ENCODE peak calls at places on chromosomes 7 and 10, in nine cellular contexts. S is gastrocnemius medialis, Y is tibial artery, N is coronary artery, I is thoracic aorta, W is breast epithelium, O is A549, F is dorsolateral prefrontal cortex, Q is H9. M is an unnamed sample.

GRCh38 chr7:7969306-7970112 is 913 bp downstream of the GLCCI1 start:
- DNase-seq in F (peak; percentile 39), W (peak; percentile 57), I (no peak), Q (peak; percentile 39), O (peak; percentile 20), N (peak; percentile 76), S (peak; percentile 5), Y (peak; percentile 67), M (peak; percentile 37)

GRCh38 chr7:155811895-155812761 is at the start of gene SHH:
- DNase-seq in O (peak; percentile 41), W (no peak), F (no peak), Q (no peak), S (no peak), N (no peak), I (no peak), Y (no peak), M (no peak)

GRCh38 chr7:40604601-40605438 is 470.0 kb downstream of the SUGCT start:
- DNase-seq in F (peak; percentile 50), I (no peak), Q (peak; percentile 75), Y (peak; percentile 76), N (no peak), W (no peak), S (no peak), O (peak; percentile 45), M (peak; percentile 13)

GRCh38 chr10:78563224-78563764 is 505.5 kb upstream of the ZMIZ1 start:
- DNase-seq in O (no peak), S (no peak), I (no peak), F (no peak), W (no peak), Q (no peak), N (no peak), Y (no peak), M (no peak)

GRCh38 chr10:7475046-7475860 is 64.4 kb upstream of the SFMBT2 start:
- DNase-seq in W (no peak), Q (peak; percentile 77), Y (peak; percentile 70), N (no peak), I (no peak), F (peak; percentile 6), O (no peak), S (no peak), M (peak; percentile 65)

GRCh38 chr7:131932271-131932670 is 375.8 kb upstream of the PODXL start:
- DNase-seq in W (no peak), S (no peak), O (no peak), N (no peak), F (no peak), Y (no peak), Q (no peak), I (no peak), M (no peak)

GRCh38 chr10:78707745-78708144 is 361.0 kb upstream of the ZMIZ1 start:
- DNase-seq in F (no peak), W (no peak), S (no peak), Y (no peak), I (no peak), N (no peak), Q (no peak), O (no peak), M (no peak)

GRCh38 chr10:129642427-129642826 is 175.4 kb downstream of the MGMT start:
- DNase-seq in S (no peak), I (no peak), W (no peak), O (peak; percentile 21), Q (no peak), Y (no peak), N (no peak), F (no peak), M (no peak)

GRCh38 chr10:96266118-96266770 is 5.1 kb downstream of the BLNK start:
- DNase-seq in O (no peak), Q (no peak), S (no peak), N (no peak), W (no peak), I (no peak), F (no peak), Y (no peak), M (no peak)

GRCh38 chr7:149866817-149867447 is 6.8 kb upstream of the ATP6V0E2 start:
- DNase-seq in F (no peak), W (peak; percentile 5), Q (no peak), O (no peak), I (no peak), Y (no peak), S (no peak), N (no peak), M (no peak)

GRCh38 chr10:48555310-48556042 is 49.4 kb downstream of the ARHGAP22 start:
- DNase-seq in Y (no peak), O (no peak), F (no peak), Q (peak; percentile 42), W (no peak), S (no peak), N (peak; percentile 62), I (no peak), M (no peak)

GRCh38 chr10:103668351-103669242 is 175.1 kb downstream of the NEURL1 start:
- DNase-seq in F (peak; percentile 60), I (no peak), Y (peak; percentile 86), S (no peak), O (no peak), W (no peak), Q (no peak), N (peak; percentile 86), M (no peak)

GRCh38 chr7:27181795-27182275 is 3.2 kb downstream of the HOXA11 start:
- DNase-seq in W (no peak), Q (peak; percentile 17), F (no peak), S (peak; percentile 2), N (peak; percentile 60), Y (peak; percentile 66), I (no peak), O (no peak), M (no peak)

GRCh38 chr10:4240641-4241197 is 455.7 kb upstream of the KLF6 start:
- DNase-seq in F (no peak), O (no peak), N (no peak), Q (no peak), I (no peak), W (no peak), Y (no peak), S (no peak), M (no peak)

GRCh38 chr10:23869548-23869947 is 339.4 kb upstream of the KIAA1217 start:
- DNase-seq in I (no peak), N (no peak), W (peak; percentile 57), Q (no peak), O (no peak), Y (no peak), S (no peak), F (no peak), M (no peak)
- H3K27ac ChIP-seq in I (no peak overlapping the region), N (no peak overlapping the region), W (peak overlapping the region; percentile 39), Q (no peak overlapping the region), O (no peak overlapping the region), Y (no peak overlapping the region), S (no peak overlapping the region), F (no peak overlapping the region), M (no peak overlapping the region)

DNA sequence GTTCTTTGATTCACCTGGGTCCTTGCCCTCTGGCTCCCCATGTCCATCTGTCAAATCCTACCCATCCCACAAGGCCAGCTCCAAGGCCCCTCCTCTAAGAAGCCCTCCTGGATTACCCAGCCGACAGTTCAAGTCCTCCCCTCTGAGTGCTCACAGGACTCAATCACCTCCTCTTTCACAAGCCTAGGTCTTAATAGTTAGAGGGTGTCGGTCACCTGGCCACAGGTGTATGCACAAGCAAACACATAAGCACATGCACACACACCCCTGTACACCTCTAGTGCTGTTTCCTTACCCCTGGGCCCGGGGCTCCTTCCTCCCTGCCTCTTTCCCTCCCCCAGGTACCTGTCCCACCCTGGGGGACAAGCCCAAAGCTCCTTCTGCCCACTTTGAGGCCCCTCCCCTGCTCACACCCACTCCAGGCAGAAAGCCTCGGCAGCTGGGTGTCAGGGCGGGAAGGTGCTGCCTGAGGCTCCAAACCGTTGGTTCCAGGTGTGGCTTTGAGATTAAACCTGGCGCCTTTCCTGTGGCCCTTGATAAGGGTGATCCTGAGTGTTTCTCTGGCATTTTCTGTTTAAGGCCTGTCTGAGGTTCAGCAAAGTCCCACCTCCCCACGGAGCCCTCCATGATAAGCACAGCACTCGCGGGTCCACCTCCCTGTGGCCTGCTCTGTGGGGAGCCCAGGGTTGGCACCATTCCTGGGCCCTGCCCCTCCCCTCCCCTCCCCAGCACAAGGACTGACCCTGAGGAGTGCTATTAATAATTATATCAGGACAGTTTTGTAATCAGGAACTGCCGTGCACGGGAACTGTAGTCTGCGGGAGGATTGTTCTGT is 14.7 kb upstream of the AQP1 start:
- DNase-seq in S (no peak), O (no peak), W (no peak), Y (no peak), N (no peak), I (no peak), F (no peak), Q (no peak), M (no peak)
- H3K27ac ChIP-seq in S (no peak overlapping the region), O (no peak overlapping the region), W (peak overlapping the region; percentile 8), Y (no peak overlapping the region), N (no peak overlapping the region), I (peak overlapping the region; percentile 14), F (no peak overlapping the region), Q (no peak overlapping the region), M (no peak overlapping the region)

GRCh38 chr7:156999611-157000046 is 10.8 kb downstream of the MNX1 start:
- DNase-seq in W (no peak), Y (peak; percentile 47), Q (no peak), I (no peak), F (no peak), O (no peak), N (peak; percentile 33), S (no peak), M (no peak)

GRCh38 chr7:156998988-156999610 is 11.4 kb downstream of the MNX1 start:
- DNase-seq in Q (no peak), W (no peak), N (peak; percentile 60), O (no peak), I (no peak), S (no peak), Y (no peak), F (no peak), M (no peak)

GRCh38 chr7:157000047-157000726 is 10.3 kb downstream of the MNX1 start:
- DNase-seq in O (no peak), N (peak; percentile 33), S (no peak), W (no peak), I (no peak), Q (peak; percentile 56), F (no peak), Y (peak; percentile 19), M (no peak)

GRCh38 chr7:157001920-157002818 is 8.3 kb downstream of the MNX1 start:
- DNase-seq in Y (peak; percentile 51), I (no peak), W (no peak), S (no peak), N (peak; percentile 59), F (no peak), O (no peak), Q (peak; percentile 44), M (no peak)

GRCh38 chr7:157000741-157001653 is 9.5 kb downstream of the MNX1 start:
- DNase-seq in Q (no peak), I (no peak), Y (peak; percentile 17), S (no peak), W (no peak), N (peak; percentile 17), F (no peak), O (no peak), M (no peak)
- H3K27ac ChIP-seq in Q (no peak overlapping the region), I (no peak overlapping the region), Y (no peak overlapping the region), S (no peak overlapping the region), W (no peak overlapping the region), N (no peak overlapping the region), F (no peak overlapping the region), O (peak overlapping the region; percentile 75), M (no peak overlapping the region)

DNA sequence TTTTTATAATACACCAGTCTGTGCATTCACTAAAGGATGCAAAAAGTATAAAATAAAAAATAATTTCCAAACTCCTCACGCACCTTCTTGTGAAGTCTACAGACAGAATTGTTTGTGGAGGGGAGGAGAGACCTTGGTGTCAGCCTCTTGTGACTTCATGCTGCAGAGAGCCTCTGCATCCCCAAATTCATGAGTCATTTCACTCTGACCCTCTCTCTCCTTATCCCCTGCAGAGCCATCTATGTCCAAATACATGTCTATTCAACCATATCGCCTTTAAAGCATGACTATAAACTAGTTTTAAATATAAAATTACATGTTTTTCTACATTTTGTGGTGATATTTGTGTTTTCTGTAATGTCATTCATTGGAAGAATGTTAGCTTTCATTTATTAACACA is 6.0 kb downstream of the CREB5 start:
- DNase-seq in Q (no peak), N (no peak), F (no peak), I (no peak), S (no peak), Y (no peak), W (no peak), O (no peak), M (no peak)
- H3K27ac ChIP-seq in Q (no peak overlapping the region), N (no peak overlapping the region), F (no peak overlapping the region), I (no peak overlapping the region), S (peak overlapping the region; percentile 70), Y (no peak overlapping the region), W (no peak overlapping the region), O (no peak overlapping the region), M (no peak overlapping the region)